ENCODE peak calls at places on chromosomes 16 and 17, in five cellular contexts. V is PC-9, J is brain microvascular endothelial cell, I is cardiac muscle cell, D is mucosa of descending colon. T is an unnamed sample.

GRCh38 chr16:81076566-81077076 is 417 bp downstream of the C16orf46 start:
- DNase-seq in V (peak; percentile 89), J (peak; percentile 75), I (peak; percentile 85), D (peak; percentile 96), T (peak; percentile 59)

GRCh38 chr17:41592601-41593305 is 6.1 kb upstream of the KRT14 start:
- DNase-seq in V (no peak), J (no peak), I (no peak), D (no peak), T (no peak)

GRCh38 chr17:38658741-38659345 is 15.9 kb downstream of the EPOP start:
- DNase-seq in V (no peak), J (no peak), I (no peak), D (no peak), T (no peak)

GRCh38 chr17:8923762-8924161 is 41.7 kb downstream of the PIK3R5 start:
- DNase-seq in V (no peak), J (no peak), I (no peak), D (no peak), T (no peak)

GRCh38 chr16:31145398-31145990 is 4.4 kb downstream of the PRSS36 start:
- DNase-seq in V (no peak), J (no peak), I (no peak), D (no peak), T (no peak)

GRCh38 chr16:64983983-64984382 is 137.9 kb downstream of the CDH11 start:
- DNase-seq in V (no peak), J (peak; percentile 86), I (peak; percentile 86), D (peak; percentile 28), T (no peak)

GRCh38 chr17:74935585-74936469 is at the start of gene OTOP3:
- DNase-seq in V (no peak), J (no peak), I (no peak), D (no peak), T (no peak)

GRCh38 chr16:57128787-57129389 is 36.5 kb downstream of the CPNE2 start:
- DNase-seq in V (no peak), J (no peak), I (no peak), D (no peak), T (no peak)

GRCh38 chr17:77310336-77310735 is 169.6 kb downstream of the SEC14L1 start:
- DNase-seq in V (no peak), J (no peak), I (no peak), D (no peak), T (no peak)

GRCh38 chr17:58960068-58960467 is 146.6 kb downstream of the TRIM37 start:
- DNase-seq in V (peak; percentile 33), J (peak; percentile 68), I (peak; percentile 62), D (peak; percentile 13), T (peak; percentile 91)
- TF ChIP-seq CTCF in V (peak; percentile 49), J (peak; percentile 55), I (peak; percentile 19), D (no peak), T (peak; percentile 46)

GRCh38 chr17:42850964-42851363 is at the start of gene AOC3:
- DNase-seq in V (no peak), J (no peak), I (peak; percentile 42), D (peak; percentile 35), T (no peak)

GRCh38 chr17:42853597-42853967 is 2.6 kb downstream of the AOC3 start:
- DNase-seq in V (no peak), J (no peak), I (no peak), D (no peak), T (no peak)

GRCh38 chr17:42853004-42853403 is 2.0 kb downstream of the AOC3 start:
- DNase-seq in V (no peak), J (no peak), I (no peak), D (no peak), T (no peak)

GRCh38 chr17:42853968-42854790 is 3.2 kb downstream of the AOC3 start:
- DNase-seq in V (no peak), J (no peak), I (no peak), D (no peak), T (no peak)

DNA sequence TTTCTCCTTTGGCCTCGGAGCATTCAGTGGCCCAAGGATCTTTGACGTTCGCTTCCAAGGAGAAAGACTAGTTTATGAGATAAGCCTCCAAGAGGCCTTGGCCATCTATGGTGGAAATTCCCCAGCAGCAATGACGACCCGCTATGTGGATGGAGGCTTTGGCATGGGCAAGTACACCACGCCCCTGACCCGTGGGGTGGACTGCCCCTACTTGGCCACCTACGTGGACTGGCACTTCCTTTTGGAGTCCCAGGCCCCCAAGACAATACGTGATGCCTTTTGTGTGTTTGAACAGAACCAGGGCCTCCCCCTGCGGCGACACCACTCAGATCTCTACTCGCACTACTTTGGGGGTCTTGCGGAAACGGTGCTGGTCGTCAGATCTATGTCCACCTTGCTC is 1.4 kb downstream of the AOC3 start:
- DNase-seq in V (no peak), J (no peak), I (no peak), D (no peak), T (no peak)
- H3K4me3 ChIP-seq in V (no peak overlapping the region), J (no peak overlapping the region), I (no peak overlapping the region), D (no peak overlapping the region), T (no peak overlapping the region)

GRCh38 chr16:20004931-20005330 is 68.8 kb downstream of the GPR139 start:
- DNase-seq in V (no peak), J (no peak), I (no peak), D (no peak), T (no peak)
- TF ChIP-seq CTCF in V (no peak), J (no peak), I (no peak), D (no peak), T (peak; percentile 20)

GRCh38 chr17:81309859-81310839 is 15.0 kb upstream of the SLC38A10 start:
- DNase-seq in V (peak; percentile 48), J (no peak), I (no peak), D (no peak), T (no peak)

GRCh38 chr17:81310963-81311550 is 15.9 kb upstream of the SLC38A10 start:
- DNase-seq in V (no peak), J (no peak), I (no peak), D (no peak), T (no peak)

GRCh38 chr17:81307636-81308035 is 12.5 kb upstream of the SLC38A10 start:
- DNase-seq in V (no peak), J (no peak), I (no peak), D (no peak), T (no peak)

GRCh38 chr17:81308161-81308560 is 13.1 kb upstream of the SLC38A10 start:
- DNase-seq in V (no peak), J (no peak), I (no peak), D (no peak), T (no peak)

GRCh38 chr17:81309140-81309858 is 14.2 kb upstream of the SLC38A10 start:
- DNase-seq in V (peak; percentile 92), J (peak; percentile 46), I (peak; percentile 60), D (peak; percentile 98), T (peak; percentile 67)
- H3K4me3 ChIP-seq in V (peak overlapping the region; percentile 39), J (peak overlapping the region; percentile 3), I (no peak overlapping the region), D (peak overlapping the region; percentile 20), T (peak overlapping the region; percentile 36)

DNA sequence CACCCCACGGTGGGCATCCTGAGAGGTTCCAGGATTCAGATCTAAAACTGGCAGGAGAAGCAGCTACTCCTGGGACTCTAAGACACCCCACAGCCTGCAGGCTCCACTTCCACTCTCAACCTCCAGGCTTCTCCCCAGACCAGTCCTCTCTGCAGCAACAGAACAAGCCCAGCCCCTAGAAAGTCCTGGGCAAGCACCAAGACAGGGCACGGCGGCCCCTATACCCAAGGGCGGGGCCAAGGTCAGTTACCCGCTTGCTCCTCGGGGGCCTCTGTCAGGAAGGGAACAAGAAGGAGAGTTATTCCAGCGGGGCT is 62.8 kb downstream of the MYO18A start:
- DNase-seq in V (no peak), J (no peak), I (no peak), D (no peak), T (no peak)
- TF ChIP-seq CTCF in V (peak; percentile 43), J (no peak), I (no peak), D (no peak), T (no peak)

GRCh38 chr17:37299257-37299985 is 76.4 kb upstream of the C17orf78 start:
- DNase-seq in V (no peak), J (no peak), I (peak; percentile 35), D (no peak), T (peak; percentile 87)

GRCh38 chr17:37305406-37305905 is 70.3 kb upstream of the C17orf78 start:
- DNase-seq in V (no peak), J (no peak), I (no peak), D (no peak), T (no peak)

GRCh38 chr17:37300683-37301082 is 75.1 kb upstream of the C17orf78 start:
- DNase-seq in V (no peak), J (no peak), I (no peak), D (no peak), T (no peak)

GRCh38 chr17:37301288-37301687 is 74.5 kb upstream of the C17orf78 start:
- DNase-seq in V (no peak), J (no peak), I (peak; percentile 54), D (no peak), T (peak; percentile 72)
- H3K4me3 ChIP-seq in V (no peak overlapping the region), J (no peak overlapping the region), I (no peak overlapping the region), D (no peak overlapping the region), T (peak overlapping the region; percentile 37)

GRCh38 chr17:570403-570802 is 144.2 kb downstream of the VPS53 start:
- DNase-seq in V (no peak), J (no peak), I (no peak), D (no peak), T (no peak)
- TF ChIP-seq CTCF in V (no peak), J (no peak), I (no peak), D (no peak), T (no peak)

GRCh38 chr17:82592289-82592683 is 56.0 kb downstream of the WDR45B start:
- DNase-seq in V (peak; percentile 71), J (no peak), I (no peak), D (peak; percentile 46), T (no peak)
- H3K4me3 ChIP-seq in V (peak overlapping the region; percentile 14), J (no peak overlapping the region), I (no peak overlapping the region), D (no peak overlapping the region), T (no peak overlapping the region)

GRCh38 chr17:53193044-53193443 is 629.7 kb upstream of the KIF2B start:
- DNase-seq in V (no peak), J (no peak), I (no peak), D (no peak), T (no peak)

GRCh38 chr17:53186004-53186403 is 636.7 kb upstream of the KIF2B start:
- DNase-seq in V (no peak), J (no peak), I (no peak), D (no peak), T (no peak)

DNA sequence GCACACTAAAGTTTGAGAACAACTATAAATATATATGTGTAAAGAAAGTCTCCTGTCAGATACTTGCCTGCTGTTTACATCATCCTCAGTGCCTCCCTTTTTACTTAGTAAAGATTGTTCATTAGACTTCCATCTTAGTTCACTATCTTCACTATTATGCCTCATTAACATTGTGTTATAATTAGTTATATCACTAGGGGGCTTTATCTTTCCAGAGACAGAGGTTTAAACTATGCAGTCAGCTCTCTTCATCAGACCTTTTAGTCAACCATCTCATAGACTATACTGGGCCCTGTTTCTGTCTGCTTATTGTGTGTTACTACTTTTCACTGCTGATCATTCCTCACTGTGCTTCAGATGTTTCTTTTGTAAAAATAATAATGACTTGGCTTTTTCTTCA is 630.8 kb upstream of the KIF2B start:
- DNase-seq in V (no peak), J (no peak), I (no peak), D (no peak), T (no peak)
- TF ChIP-seq CTCF in V (no peak), J (no peak), I (no peak), D (no peak), T (no peak)

DNA sequence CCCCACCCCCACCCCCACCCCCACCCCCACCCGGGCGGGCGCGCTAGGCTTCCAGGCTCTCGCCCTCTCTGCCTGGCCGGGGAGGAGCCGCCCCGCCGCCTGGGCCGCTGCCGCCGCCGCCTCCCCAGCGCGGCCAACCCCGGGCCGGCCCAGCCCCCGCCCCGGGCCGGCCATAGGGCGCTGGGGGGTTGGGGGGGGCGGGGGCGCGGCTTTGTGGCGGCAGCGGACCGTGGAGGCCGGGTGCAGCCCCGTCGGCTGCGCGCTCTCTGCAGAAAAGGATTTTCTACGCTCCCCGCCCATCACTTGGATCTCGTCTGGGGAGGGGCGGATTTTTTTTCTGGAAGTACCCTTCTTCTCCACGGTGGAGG is 230.9 kb downstream of the MRTFB start:
- DNase-seq in V (peak; percentile 89), J (no peak), I (peak; percentile 86), D (peak; percentile 41), T (no peak)
- H3K4me3 ChIP-seq in V (peak overlapping the region; percentile 96), J (peak overlapping the region; percentile 70), I (peak overlapping the region; percentile 90), D (peak overlapping the region; percentile 36), T (peak overlapping the region; percentile 77)